ENCODE peak calls at places on chromosomes 3 and 15, in six cellular contexts. G is OCI-LY7, T is SK-N-SH, C is PC-9, Y is GM23248, N is MM.1S. R is an unnamed sample. For H3K9me2, the result is how much of the 10 kb centered on the place peaks cover.

GRCh38 chr15:98801234-98801561 is 152.9 kb downstream of the IGF1R start:
- DNase-seq in Y (no peak), T (no peak), N (no peak), C (no peak), G (no peak), R (no peak)

GRCh38 chr15:83108266-83109219 is 1.1 kb downstream of the TM6SF1 start:
- DNase-seq in N (no peak), T (peak), G (peak), C (no peak), Y (peak), R (peak)

GRCh38 chr3:58131101-58131500 is 79.7 kb downstream of the DNASE1L3 start:
- DNase-seq in C (no peak), T (no peak), G (no peak), N (no peak), Y (no peak), R (no peak)

GRCh38 chr3:177071496-177072156 is 125.7 kb downstream of the TBL1XR1 start:
- DNase-seq in G (no peak), Y (no peak), N (no peak), C (no peak), T (no peak), R (no peak)

GRCh38 chr3:98630416-98630815 is 37.0 kb upstream of the CPOX start:
- DNase-seq in C (no peak), N (no peak), Y (no peak), G (no peak), T (no peak), R (no peak)

GRCh38 chr3:158260392-158260791 is 150.5 kb downstream of the RSRC1 start:
- DNase-seq in T (no peak), N (no peak), G (no peak), C (no peak), Y (no peak), R (no peak)

GRCh38 chr3:39126532-39127071 is 19.1 kb downstream of the TTC21A start:
- DNase-seq in N (peak), G (peak), T (peak), Y (peak), C (peak), R (peak)

GRCh38 chr3:31364711-31365110 is 168.0 kb upstream of the STT3B start:
- DNase-seq in N (no peak), G (no peak), T (no peak), C (no peak), Y (peak), R (no peak)

GRCh38 chr3:129974451-129975331 is at the start of gene TRH:
- DNase-seq in T (peak), C (no peak), G (no peak), N (no peak), Y (no peak), R (no peak)

GRCh38 chr3:98732239-98733054 is 30.7 kb upstream of the ST3GAL6 start:
- DNase-seq in T (peak), C (peak), N (peak), Y (peak), G (no peak), R (no peak)

GRCh38 chr3:101963902-101964362 is 114.6 kb downstream of the NFKBIZ start:
- DNase-seq in Y (peak), C (no peak), T (no peak), N (no peak), G (no peak), R (no peak)

GRCh38 chr15:99708563-99708962 is 24.7 kb downstream of the LYSMD4 start:
- DNase-seq in Y (peak), G (no peak), C (peak), T (no peak), N (no peak), R (no peak)

GRCh38 chr3:177724020-177724638 is 526.8 kb upstream of the TBL1XR1 start:
- DNase-seq in C (no peak), G (no peak), Y (no peak), N (no peak), T (no peak), R (no peak)

GRCh38 chr15:42879390-42879912 is 41.1 kb downstream of the TTBK2 start:
- DNase-seq in C (no peak), N (no peak), Y (no peak), G (no peak), T (no peak), R (no peak)

GRCh38 chr3:43505351-43505750 is 116.5 kb downstream of the ANO10 start:
- DNase-seq in N (no peak), T (no peak), G (no peak), Y (peak), C (no peak), R (no peak)

GRCh38 chr3:37301980-37302379 is 127.6 kb upstream of the LRRFIP2 start:
- DNase-seq in G (no peak), N (no peak), T (no peak), Y (no peak), C (no peak), R (peak)

GRCh38 chr3:181455276-181455675 is 256.4 kb upstream of the SOX2 start:
- DNase-seq in N (no peak), G (no peak), T (no peak), Y (no peak), C (no peak), R (no peak)

GRCh38 chr3:130093741-130094391 is 12.2 kb downstream of the ALG1L2 start:
- DNase-seq in Y (no peak), G (peak), C (peak), T (no peak), N (peak), R (peak)

GRCh38 chr3:15708882-15709677 is 88.7 kb downstream of the ANKRD28 start:
- DNase-seq in C (no peak), Y (peak), T (no peak), N (no peak), G (no peak), R (no peak)

GRCh38 chr15:88207565-88207964 is 49.0 kb downstream of the NTRK3 start:
- DNase-seq in G (no peak), N (no peak), Y (no peak), C (no peak), T (peak), R (no peak)

GRCh38 chr3:192652731-192653130 is 74.6 kb downstream of the FGF12 start:
- DNase-seq in G (no peak), C (no peak), Y (no peak), T (no peak), N (no peak), R (no peak)

GRCh38 chr15:81303241-81304225 is 20.4 kb downstream of the STARD5 start:
- DNase-seq in Y (no peak), C (no peak), G (no peak), N (no peak), T (no peak), R (no peak)

GRCh38 chr3:120566243-120566980 is 29.7 kb upstream of the NDUFB4 start:
- DNase-seq in N (no peak), C (no peak), Y (no peak), T (no peak), G (no peak), R (no peak)

GRCh38 chr3:63967675-63968611 is 55.4 kb downstream of the PSMD6 start:
- DNase-seq in Y (peak), N (peak), T (peak), G (no peak), C (no peak), R (no peak)

GRCh38 chr3:17623464-17623863 is 119.0 kb downstream of the TBC1D5 start:
- DNase-seq in N (no peak), T (no peak), C (no peak), Y (no peak), G (no peak), R (no peak)

GRCh38 chr3:124658270-124658669 is 72.0 kb upstream of the UMPS start:
- DNase-seq in T (no peak), G (no peak), Y (no peak), N (no peak), C (no peak), R (no peak)
- H3K9me2 ChIP-seq in T (under half), G (under half), Y (under half), N (under half), C (under half), R (under half)

DNA sequence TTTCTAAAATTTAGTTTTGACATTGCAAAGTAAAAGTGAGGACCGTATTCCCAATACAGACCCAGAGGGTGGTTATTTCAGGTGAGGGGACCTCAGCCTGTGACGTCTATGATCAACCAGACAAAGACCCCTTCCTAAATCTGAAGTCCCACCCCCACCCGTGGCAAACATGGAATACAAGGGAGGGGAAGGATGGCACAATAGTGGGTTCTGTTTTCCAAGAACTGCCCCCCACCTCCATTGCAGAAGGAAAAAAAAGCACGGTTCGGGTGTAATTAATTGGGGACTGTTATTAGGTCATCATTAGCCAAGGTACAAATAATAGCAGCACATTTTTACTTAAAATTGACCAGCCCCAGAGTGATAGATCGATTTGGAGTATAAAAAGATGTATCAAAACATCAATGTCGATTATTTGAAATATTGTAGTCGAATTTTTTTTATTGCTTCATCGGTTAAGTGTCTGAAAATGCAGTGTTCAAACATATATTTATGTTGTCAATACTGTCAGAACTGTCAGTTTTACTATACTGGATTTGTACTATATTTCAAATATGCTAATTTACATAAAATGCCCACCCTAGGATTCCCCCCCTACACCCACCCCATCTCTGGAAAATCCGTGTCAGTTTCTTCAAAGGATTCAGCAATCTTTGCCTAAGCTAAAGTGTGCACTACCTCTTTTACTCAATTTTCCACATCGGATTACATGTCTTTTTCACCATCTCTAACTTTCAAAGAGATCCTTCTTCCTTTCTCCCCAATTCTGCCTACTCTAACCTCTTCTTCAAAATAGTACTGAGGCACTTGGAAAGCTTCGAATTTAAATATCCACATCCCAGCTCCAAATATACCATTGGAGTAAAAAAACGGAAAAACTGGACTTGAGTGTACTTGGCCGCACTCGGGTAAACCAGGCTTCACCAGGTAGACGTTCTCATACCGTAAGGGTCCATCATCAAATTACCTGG is 7.7 kb upstream of the MEIS2 start:
- DNase-seq in Y (no peak), G (no peak), N (no peak), C (no peak), T (peak), R (no peak)
- H3K4me2 ChIP-seq in Y (no peak), G (no peak), N (no peak), C (no peak), T (peak), R (no peak)

GRCh38 chr3:41164776-41165175 is 34.5 kb upstream of the CTNNB1 start:
- DNase-seq in C (no peak), G (no peak), T (no peak), N (no peak), Y (no peak), R (no peak)
- H3K9me2 ChIP-seq in C (under half), G (under half), T (under half), N (under half), Y (under half), R (under half)

DNA sequence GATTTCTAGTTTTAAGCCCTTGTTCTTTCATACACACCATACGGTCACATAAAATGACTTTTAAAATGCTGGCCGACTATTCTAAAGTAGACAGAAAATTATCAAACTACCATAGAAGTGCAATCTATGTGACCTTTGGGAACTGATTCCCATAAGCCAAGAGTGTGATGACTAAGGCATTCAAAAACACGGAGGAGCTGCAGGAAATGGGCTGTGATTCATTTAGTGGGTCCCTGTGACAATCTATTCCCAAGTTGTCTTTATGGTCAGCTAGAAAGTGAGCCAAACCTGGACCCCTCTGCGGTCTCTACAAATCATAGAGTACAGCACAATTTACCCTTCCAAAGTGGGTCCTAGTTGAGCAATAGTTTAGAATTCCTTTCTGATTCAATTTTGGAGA is 251.5 kb upstream of the CBLB start:
- DNase-seq in N (no peak), C (no peak), Y (peak), T (no peak), G (no peak), R (no peak)
- H3K4me2 ChIP-seq in N (no peak), C (no peak), Y (peak), T (peak), G (no peak), R (no peak)

DNA sequence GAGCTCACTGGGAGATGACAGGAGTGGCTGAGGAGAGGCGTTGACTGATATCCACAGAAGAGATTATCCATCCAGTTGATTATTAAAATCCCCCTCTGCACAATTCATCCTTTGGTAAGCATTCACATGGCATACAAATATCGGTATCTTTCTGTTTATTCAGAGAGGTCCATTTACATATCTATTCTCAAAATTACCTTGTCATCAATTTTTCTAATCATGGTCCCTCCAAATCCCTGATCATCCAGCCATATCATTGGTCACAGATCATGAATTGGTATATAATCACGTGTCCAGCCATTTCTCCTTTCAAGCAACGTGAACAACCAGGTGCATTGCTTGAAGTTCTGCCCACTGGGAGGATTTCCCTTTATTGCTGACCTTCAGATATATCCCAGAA is 1321.0 kb downstream of the ROBO2 start:
- DNase-seq in N (no peak), Y (no peak), C (no peak), G (no peak), T (no peak), R (no peak)
- H3K9me2 ChIP-seq in N (under half), Y (under half), C (under half), G (under half), T (under half), R (under half)

R was measured in Karpas-422.